ENCODE peak calls at places on chromosomes 13 and 19, in nine cellular contexts. O is AG09309, N is pancreas, J is heart right ventricle, T is left ventricle myocardium inferior, V is fibroblast of mammary gland, Y is choroid plexus epithelial cell, Z is A549, I is HFF-Myc. H is an unnamed sample.

GRCh38 chr19:33273881-33274662 is 28.3 kb downstream of the CEBPA start:
- DNase-seq in J (no peak), Y (peak; percentile 92), Z (no peak), I (peak; percentile 78), N (no peak), V (peak; percentile 95), T (no peak), O (peak; percentile 92), H (peak; percentile 72)

GRCh38 chr13:24644051-24644450 is 36.2 kb upstream of the ATP12A start:
- DNase-seq in I (no peak), Y (peak; percentile 93), J (no peak), Z (no peak), V (peak; percentile 60), N (no peak), T (no peak), O (no peak), H (peak; percentile 52)

GRCh38 chr19:17234911-17235617 is 9.0 kb downstream of the OCEL1 start:
- DNase-seq in I (no peak), Y (peak; percentile 56), J (peak; percentile 50), N (no peak), Z (no peak), O (no peak), V (peak; percentile 48), T (peak; percentile 47), H (peak; percentile 67)

GRCh38 chr13:78319101-78319627 is 284.2 kb downstream of the POU4F1 start:
- DNase-seq in T (no peak), Y (no peak), J (no peak), Z (no peak), O (no peak), I (no peak), N (no peak), V (no peak), H (no peak)

GRCh38 chr13:73000027-73000674 is 58.7 kb upstream of the KLF5 start:
- DNase-seq in O (no peak), N (no peak), Z (no peak), I (no peak), V (peak; percentile 2), J (no peak), Y (peak; percentile 35), T (no peak), H (no peak)

GRCh38 chr13:42592915-42593718 is 19.2 kb downstream of the TNFSF11 start:
- DNase-seq in Y (no peak), J (no peak), T (no peak), V (no peak), O (no peak), Z (no peak), I (no peak), N (no peak), H (no peak)

GRCh38 chr13:47117268-47117667 is 220.4 kb upstream of the HTR2A start:
- DNase-seq in I (peak; percentile 14), N (no peak), O (peak; percentile 32), Y (peak; percentile 76), J (no peak), Z (no peak), V (peak; percentile 85), T (no peak), H (peak; percentile 53)

GRCh38 chr19:7595466-7596133 is at the start of gene CAMSAP3:
- DNase-seq in V (peak; percentile 14), N (peak; percentile 66), Z (peak; percentile 17), J (no peak), I (peak; percentile 27), Y (no peak), T (no peak), O (no peak), H (peak; percentile 36)

GRCh38 chr13:51643882-51644281 is 59.6 kb downstream of the WDFY2 start:
- DNase-seq in J (no peak), N (no peak), V (peak; percentile 95), Y (peak; percentile 95), I (peak; percentile 89), T (no peak), Z (peak; percentile 11), O (peak; percentile 76), H (peak; percentile 86)

GRCh38 chr19:10193666-10194499 is 870 bp downstream of the DNMT1 start:
- DNase-seq in N (no peak), J (no peak), Z (peak; percentile 49), Y (peak; percentile 40), T (no peak), I (no peak), O (no peak), V (peak; percentile 76), H (peak; percentile 47)

GRCh38 chr19:7913652-7914051 is 978 bp upstream of the TGFBR3L start:
- DNase-seq in N (no peak), Y (no peak), Z (no peak), V (no peak), I (no peak), O (no peak), T (no peak), J (no peak), H (no peak)

GRCh38 chr19:5321851-5322681 is 18.5 kb downstream of the PTPRS start:
- DNase-seq in J (no peak), Y (no peak), Z (no peak), I (no peak), V (no peak), O (no peak), T (no peak), N (no peak), H (no peak)

GRCh38 chr19:30281903-30282302 is 90.3 kb upstream of the ZNF536 start:
- DNase-seq in Z (no peak), N (no peak), O (no peak), I (no peak), Y (no peak), V (no peak), J (no peak), T (no peak), H (no peak)
- TF ChIP-seq CTCF in Z (no peak), N (no peak), O (no peak), I (no peak), Y (no peak), V (no peak), J (no peak), T (no peak), H (no peak)

GRCh38 chr19:1653300-1653628 is 849 bp upstream of the TCF3 start:
- DNase-seq in N (no peak), V (no peak), T (no peak), Y (no peak), I (no peak), O (no peak), J (no peak), Z (no peak), H (no peak)

GRCh38 chr19:1651061-1651547 is 1.3 kb downstream of the TCF3 start:
- DNase-seq in V (peak; percentile 24), I (no peak), N (peak; percentile 25), T (no peak), J (no peak), Y (peak; percentile 48), Z (no peak), O (no peak), H (peak; percentile 22)

GRCh38 chr19:1651548-1652394 is 644 bp downstream of the TCF3 start:
- DNase-seq in Z (peak; percentile 14), V (peak; percentile 25), T (peak; percentile 41), Y (peak; percentile 39), J (peak; percentile 50), I (no peak), N (peak; percentile 41), O (no peak), H (peak; percentile 45)

GRCh38 chr19:1654178-1654792 is 1.9 kb upstream of the TCF3 start:
- DNase-seq in Z (no peak), J (no peak), I (no peak), T (no peak), Y (no peak), N (peak; percentile 24), V (no peak), O (no peak), H (no peak)

DNA sequence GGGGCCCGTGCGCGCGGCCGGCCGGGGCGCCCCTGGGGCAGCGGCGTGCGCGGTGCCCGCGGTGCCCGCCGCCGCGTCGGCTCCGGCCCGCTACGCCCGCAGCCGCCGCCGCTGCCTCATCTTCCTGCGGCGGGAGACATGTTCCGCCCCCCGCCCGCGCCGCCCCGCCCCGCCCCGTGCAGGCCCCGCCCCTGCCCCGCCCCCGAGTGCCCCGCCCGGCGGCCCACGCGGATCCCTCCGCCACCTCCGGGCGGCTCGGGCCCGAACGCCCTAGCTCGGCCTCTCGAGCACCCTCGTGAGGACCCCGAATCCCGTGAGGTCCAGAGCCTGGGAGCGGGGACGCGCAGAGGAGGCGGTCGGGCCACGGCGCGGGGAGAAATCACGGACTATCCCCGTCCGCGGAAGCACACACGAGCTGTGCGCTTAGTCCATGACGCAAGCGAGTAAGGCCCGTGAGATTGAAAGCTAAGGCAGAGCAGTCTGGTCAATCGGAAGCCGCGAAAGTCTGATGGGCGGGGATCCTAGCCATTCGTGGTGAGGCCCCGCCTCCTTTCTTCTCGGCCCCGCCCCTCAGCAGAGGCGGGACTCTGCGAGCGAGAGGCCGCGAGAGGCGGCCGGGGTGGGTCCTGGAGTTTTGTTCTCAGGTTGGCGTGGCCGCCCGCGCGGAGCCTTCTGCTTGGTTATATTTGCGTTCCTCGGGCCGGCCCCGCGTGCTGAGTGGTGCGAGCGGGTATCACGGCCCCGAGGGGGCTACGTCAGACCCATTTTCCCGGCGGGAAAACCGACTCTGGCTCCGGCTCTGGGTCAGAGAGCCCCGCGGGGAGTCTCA is at the start of gene TCF3:
- DNase-seq in T (peak; percentile 98), Y (peak; percentile 99), Z (peak; percentile 87), O (peak; percentile 99), V (peak; percentile 99), I (peak; percentile 96), N (peak; percentile 97), J (peak; percentile 98), H (peak; percentile 99)
- TF ChIP-seq CTCF in T (peak; percentile 13), Y (no peak), Z (no peak), O (no peak), V (no peak), I (no peak), N (no peak), J (no peak), H (no peak)

GRCh38 chr19:18488838-18489626 is 32.8 kb downstream of the ELL start:
- DNase-seq in Z (peak; percentile 57), T (no peak), N (peak; percentile 71), J (peak; percentile 39), O (no peak), I (no peak), Y (no peak), V (no peak), H (peak; percentile 33)
- TF ChIP-seq CTCF in Z (no peak), T (peak; percentile 47), N (peak; percentile 19), J (peak; percentile 46), O (peak; percentile 33), I (peak; percentile 29), Y (peak; percentile 63), V (peak; percentile 25), H (no peak)

DNA sequence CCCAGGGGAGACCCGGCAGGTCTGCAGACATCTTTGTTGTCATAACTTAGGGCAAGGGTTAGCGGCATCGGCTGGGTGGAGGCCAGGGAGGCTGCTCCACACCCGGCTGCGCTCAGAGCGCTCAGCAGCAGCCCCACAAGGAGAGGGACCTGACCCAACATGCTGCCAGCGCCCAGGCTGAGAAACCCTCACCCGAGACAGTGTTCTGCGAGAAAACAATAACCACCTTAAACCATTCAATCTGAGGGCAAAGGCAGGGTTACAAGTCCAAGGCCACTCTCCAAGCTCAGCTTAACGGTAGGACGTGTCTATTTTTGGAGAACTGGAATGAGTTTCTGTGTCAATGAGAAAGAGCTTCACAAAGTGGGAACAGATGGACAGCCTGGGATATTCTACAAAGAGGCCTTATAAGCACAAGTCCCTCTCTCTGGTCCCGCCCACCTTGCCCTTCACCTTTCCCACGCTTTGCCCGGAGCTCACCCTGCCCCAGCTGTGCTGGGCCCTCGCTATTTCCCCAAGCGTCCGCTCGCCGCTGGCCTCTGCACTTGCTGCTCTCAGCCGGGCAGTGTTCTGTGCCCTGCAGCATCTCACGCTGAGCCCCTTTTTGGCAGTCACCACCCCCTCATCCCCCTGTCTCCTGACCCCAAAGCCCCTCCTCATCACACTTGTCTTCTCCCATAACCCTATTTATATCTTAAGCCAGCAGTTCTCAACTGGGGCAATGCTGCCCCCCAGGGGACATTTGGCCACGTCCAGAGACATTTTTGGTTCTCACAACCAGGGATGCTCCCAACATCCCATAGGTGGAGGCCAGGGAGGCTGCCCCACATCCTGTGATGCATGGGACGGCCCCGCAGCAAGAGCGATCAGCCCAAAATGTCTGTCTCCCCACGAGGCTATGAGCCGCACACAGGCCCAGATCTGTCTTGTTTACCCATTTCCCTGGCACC is 17.6 kb downstream of the PPP1R12C start:
- DNase-seq in T (no peak), N (no peak), Z (no peak), I (no peak), Y (no peak), V (no peak), O (no peak), J (peak; percentile 67), H (no peak)
- TF ChIP-seq CTCF in T (peak; percentile 32), N (no peak), Z (no peak), I (peak; percentile 10), Y (peak; percentile 47), V (peak; percentile 20), O (no peak), J (peak; percentile 29), H (no peak)

H was measured in MCF 10A.